ENCODE peak calls at places on chromosome 16, in four cellular contexts. C is HFF-Myc; J is esophagus squamous epithelium; B is CD8-positive, alpha-beta T cell. Y is an unnamed sample.

GRCh38 chr16:80628254-80628653 is 87.5 kb downstream of the DYNLRB2 start:
- DNase-seq in J (no peak), B (no peak), C (no peak), Y (no peak)

GRCh38 chr16:7304257-7304656 is 28.4 kb upstream of the RBFOX1 start:
- DNase-seq in C (no peak), J (no peak), B (no peak), Y (no peak)

GRCh38 chr16:84042879-84043485 is 387 bp upstream of the SLC38A8 start:
- DNase-seq in B (no peak), C (no peak), J (no peak), Y (no peak)

GRCh38 chr16:85505794-85506339 is 107.3 kb upstream of the GSE1 start:
- DNase-seq in C (no peak), J (no peak), B (no peak), Y (no peak)

GRCh38 chr16:24553983-24554382 is 14.6 kb downstream of the RBBP6 start:
- DNase-seq in C (no peak), B (no peak), J (no peak), Y (no peak)

GRCh38 chr16:56851671-56852400 is 13.2 kb upstream of the SLC12A3 start:
- DNase-seq in C (no peak), B (no peak), J (no peak), Y (peak)

GRCh38 chr16:67966549-67967182 is 1.8 kb downstream of the SLC12A4 start:
- DNase-seq in B (no peak), J (no peak), C (peak), Y (no peak)

GRCh38 chr16:23333034-23333579 is 31.0 kb downstream of the SCNN1B start:
- DNase-seq in B (no peak), J (no peak), C (no peak), Y (no peak)

GRCh38 chr16:69847643-69848042 is 85.5 kb downstream of the WWP2 start:
- DNase-seq in C (no peak), B (no peak), J (no peak), Y (no peak)

GRCh38 chr16:11967195-11967911 is 2.3 kb downstream of the TNFRSF17 start:
- DNase-seq in C (no peak), J (no peak), B (no peak), Y (no peak)

GRCh38 chr16:73420244-73421040 is 372.5 kb upstream of the ZFHX3 start:
- DNase-seq in C (no peak), B (no peak), J (no peak), Y (no peak)

GRCh38 chr16:25177831-25178688 is 38.7 kb upstream of the AQP8 start:
- DNase-seq in B (no peak), C (no peak), J (no peak), Y (no peak)

GRCh38 chr16:82653550-82654511 is 27.1 kb downstream of the CDH13 start:
- DNase-seq in B (peak), J (no peak), C (peak), Y (peak)

GRCh38 chr16:27248036-27248435 is 20.5 kb downstream of the NSMCE1 start:
- DNase-seq in C (no peak), B (no peak), J (no peak), Y (no peak)

GRCh38 chr16:67563708-67564468 is 1.6 kb downstream of the CTCF start:
- DNase-seq in J (no peak), C (peak), B (no peak), Y (peak)

GRCh38 chr16:53372942-53373871 is 61.1 kb upstream of the RBL2 start:
- DNase-seq in J (no peak), B (peak), C (no peak), Y (peak)

GRCh38 chr16:68760671-68761275 is 23.7 kb downstream of the CDH1 start:
- DNase-seq in B (no peak), J (no peak), C (peak), Y (peak)

GRCh38 chr16:84341533-84342295 is 26.6 kb upstream of the ATP2C2 start:
- DNase-seq in C (no peak), J (no peak), B (no peak), Y (no peak)

GRCh38 chr16:69501956-69502457 is 63.8 kb upstream of the NFAT5 start:
- DNase-seq in B (no peak), J (no peak), C (no peak), Y (peak)

GRCh38 chr16:25626172-25626571 is 65.6 kb upstream of the HS3ST4 start:
- DNase-seq in B (no peak), C (no peak), J (no peak), Y (no peak)

GRCh38 chr16:73064227-73064995 is 16.5 kb upstream of the ZFHX3 start:
- DNase-seq in J (no peak), C (no peak), B (no peak), Y (no peak)

GRCh38 chr16:70743791-70744190 is 57.2 kb downstream of the VAC14 start:
- DNase-seq in C (no peak), J (no peak), B (no peak), Y (no peak)

GRCh38 chr16:20280259-20280658 is 47.1 kb downstream of the GP2 start:
- DNase-seq in B (no peak), J (no peak), C (no peak), Y (no peak)

GRCh38 chr16:27179500-27180072 is 23.7 kb upstream of the KDM8 start:
- DNase-seq in B (peak), C (no peak), J (peak), Y (peak)

GRCh38 chr16:11164482-11165270 is 91.3 kb downstream of the SOCS1 start:
- DNase-seq in C (no peak), B (no peak), J (no peak), Y (no peak)

GRCh38 chr16:57945740-57946138 is 25.2 kb downstream of the CNGB1 start:
- DNase-seq in C (no peak), J (no peak), B (no peak), Y (no peak)

GRCh38 chr16:49409121-49409520 is 35.5 kb downstream of the C16orf78 start:
- DNase-seq in C (no peak), B (no peak), J (no peak), Y (no peak)

GRCh38 chr16:14193316-14193871 is 122.3 kb downstream of the MRTFB start:
- DNase-seq in C (no peak), J (no peak), B (no peak), Y (peak)

GRCh38 chr16:67825906-67826305 is 16.2 kb upstream of the THAP11 start:
- DNase-seq in C (no peak), J (no peak), B (no peak), Y (no peak)

GRCh38 chr16:19555938-19556778 is 655 bp downstream of the VPS35L start:
- DNase-seq in B (no peak), J (no peak), C (peak), Y (peak)

GRCh38 chr16:71540-72341 is 690 bp downstream of the RHBDF1 start:
- DNase-seq in B (no peak), J (no peak), C (no peak), Y (no peak)

GRCh38 chr16:77683845-77684526 is 38.3 kb upstream of the NUDT7 start:
- DNase-seq in B (no peak), J (no peak), C (no peak), Y (no peak)

GRCh38 chr16:49366669-49367068 is 6.9 kb upstream of the C16orf78 start:
- DNase-seq in C (no peak), B (no peak), J (no peak), Y (peak)

GRCh38 chr16:86609115-86609514 is 30.8 kb downstream of the FOXL1 start:
- DNase-seq in J (no peak), B (no peak), C (no peak), Y (no peak)

GRCh38 chr16:86609661-86610060 is 31.3 kb downstream of the FOXL1 start:
- DNase-seq in B (no peak), C (no peak), J (no peak), Y (no peak)

GRCh38 chr16:86610779-86611516 is 32.6 kb downstream of the FOXL1 start:
- DNase-seq in C (no peak), B (no peak), J (no peak), Y (no peak)

GRCh38 chr16:86605950-86606349 is 27.6 kb downstream of the FOXL1 start:
- DNase-seq in J (no peak), C (no peak), B (no peak), Y (no peak)

GRCh38 chr16:86608301-86608747 is 30.0 kb downstream of the FOXL1 start:
- DNase-seq in J (no peak), B (no peak), C (no peak), Y (no peak)
- TF ChIP-seq CTCF in J (no peak), B (no peak), C (no peak), Y (no peak)

DNA sequence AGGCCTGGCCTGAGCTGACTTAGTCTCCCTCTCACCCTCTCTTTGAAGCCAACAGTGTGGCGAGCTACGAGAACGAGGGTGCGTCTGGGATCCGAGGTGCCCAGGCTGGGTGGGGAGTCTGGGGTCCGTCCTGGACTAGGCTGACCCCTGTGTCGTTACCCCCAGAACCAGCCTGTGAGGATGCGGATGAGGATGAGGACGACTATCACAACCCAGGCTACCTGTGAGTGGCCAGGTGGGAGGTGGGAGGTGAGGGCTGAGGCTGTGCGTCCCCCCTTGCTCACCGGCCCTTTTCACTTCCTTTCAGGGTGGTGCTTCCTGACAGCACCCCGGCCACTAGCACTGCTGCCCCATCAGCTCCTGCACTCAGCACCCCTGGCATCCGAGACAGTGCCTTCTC is 1.6 kb downstream of the LAT start:
- DNase-seq in J (no peak), B (no peak), C (no peak), Y (no peak)
- H3K4me3 ChIP-seq in J (no peak), B (peak), C (no peak), Y (no peak)

GRCh38 chr16:79021991-79022390 is 578.5 kb downstream of the MAF start:
- DNase-seq in B (no peak), J (no peak), C (no peak), Y (no peak)
- TF ChIP-seq CTCF in B (no peak), J (no peak), C (no peak), Y (no peak)

DNA sequence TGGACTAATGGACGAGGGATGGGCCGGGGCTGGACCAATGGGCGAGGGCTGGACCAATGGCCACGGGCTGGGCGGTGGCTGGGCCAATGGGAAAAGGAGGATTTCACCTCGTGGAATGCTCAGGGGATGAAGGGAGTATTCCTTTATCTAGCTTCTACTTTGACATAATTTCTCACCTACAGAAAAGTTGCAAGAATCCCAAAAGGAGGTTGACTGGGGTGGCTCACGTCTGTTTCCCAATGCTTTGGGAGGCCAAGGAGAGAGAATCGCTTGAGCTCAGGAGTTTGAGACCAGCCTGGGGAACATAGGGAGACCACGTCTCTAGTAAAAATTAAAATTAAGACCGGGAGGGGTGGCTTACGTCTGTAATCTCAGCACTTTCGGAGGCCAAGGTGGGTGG is 5.7 kb upstream of the FLYWCH1 start:
- DNase-seq in C (no peak), J (no peak), B (no peak), Y (no peak)
- H3K4me3 ChIP-seq in C (no peak), J (no peak), B (peak), Y (peak)

GRCh38 chr16:1331712-1332617 is 1.5 kb upstream of the BAIAP3 start:
- DNase-seq in B (peak), C (peak), J (no peak), Y (peak)

GRCh38 chr16:1330931-1331711 is 2.3 kb upstream of the BAIAP3 start:
- DNase-seq in J (no peak), C (no peak), B (no peak), Y (no peak)

GRCh38 chr16:1327619-1327947 is 5.9 kb upstream of the BAIAP3 start:
- DNase-seq in C (no peak), J (no peak), B (no peak), Y (no peak)

GRCh38 chr16:1332618-1333148 is 762 bp upstream of the BAIAP3 start:
- DNase-seq in J (no peak), B (no peak), C (no peak), Y (no peak)

GRCh38 chr16:1330260-1330914 is 3.1 kb upstream of the BAIAP3 start:
- DNase-seq in C (no peak), B (no peak), J (no peak), Y (peak)
- TF ChIP-seq CTCF in C (peak), B (no peak), J (no peak), Y (peak)

GRCh38 chr16:89318871-89319627 is 101.5 kb downstream of the ZNF778 start:
- DNase-seq in C (no peak), J (no peak), B (no peak), Y (no peak)

GRCh38 chr16:89319883-89320716 is 102.6 kb downstream of the ZNF778 start:
- DNase-seq in B (no peak), J (no peak), C (no peak), Y (peak)

GRCh38 chr16:89322381-89323119 is 105.0 kb downstream of the ZNF778 start:
- DNase-seq in B (no peak), C (no peak), J (no peak), Y (no peak)

GRCh38 chr16:89319628-89319882 is 102.1 kb downstream of the ZNF778 start:
- DNase-seq in J (no peak), B (no peak), C (no peak), Y (no peak)

DNA sequence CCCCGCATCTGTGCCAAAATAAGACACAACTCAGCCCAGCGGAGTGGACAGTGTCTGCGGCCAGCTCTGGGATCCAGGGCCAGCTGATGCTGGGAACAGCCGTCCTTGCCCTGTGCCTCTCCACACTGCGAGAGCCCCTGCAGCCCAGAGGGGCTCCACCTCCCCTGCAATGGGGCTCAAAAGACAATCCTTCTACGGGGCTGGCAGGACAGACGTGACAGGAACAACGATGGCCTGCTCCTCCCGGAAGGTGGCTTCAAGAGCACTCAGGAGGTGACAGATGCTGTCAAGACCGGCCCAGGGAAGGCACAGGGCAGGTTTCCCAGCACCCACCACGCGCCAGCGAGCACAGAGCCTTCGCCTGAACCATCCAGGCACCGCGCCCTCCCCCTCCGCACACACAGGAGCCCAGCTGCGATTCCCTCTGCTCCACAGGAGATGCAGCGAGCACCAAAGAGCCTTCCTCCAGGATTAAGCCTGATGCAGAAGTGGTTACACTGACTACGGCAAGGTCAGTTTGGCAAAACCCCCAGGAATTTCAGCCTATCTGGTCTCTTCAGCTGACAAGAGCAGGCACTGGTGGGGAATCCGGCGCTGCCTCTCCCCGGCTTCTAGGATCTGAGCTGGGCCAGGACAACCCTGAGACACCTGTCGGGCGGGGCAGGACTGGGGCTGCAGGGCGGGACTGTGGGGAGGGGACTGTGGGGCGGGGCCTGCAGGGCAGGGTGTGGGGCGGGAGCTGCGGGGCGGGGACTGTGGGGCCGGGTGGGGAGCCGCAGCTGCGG is 103.4 kb downstream of the ZNF778 start:
- DNase-seq in C (no peak), J (no peak), B (no peak), Y (no peak)
- H3K4me3 ChIP-seq in C (peak), J (no peak), B (no peak), Y (no peak)

GRCh38 chr16:2459647-2460390 is at the start of gene TEDC2:
- DNase-seq in J (peak), B (peak), C (peak), Y (peak)
- TF ChIP-seq CTCF in J (no peak), B (no peak), C (no peak), Y (no peak)